ENCODE peak calls at places on chromosomes 1 and 21, in six cellular contexts. F, I, Y, E, U and Z are unnamed samples.

GRCh38 chr1:36579049-36579448 is 96.3 kb upstream of the CSF3R start:
- DNase-seq in F (no peak), I (no peak), Y (no peak), E (no peak), U (no peak), Z (no peak)

GRCh38 chr1:228930479-228930957 is 195.2 kb downstream of the RHOU start:
- DNase-seq in F (peak; percentile 42), I (peak; percentile 37), Y (no peak), E (peak; percentile 21), U (no peak), Z (peak; percentile 27)

GRCh38 chr21:25639922-25640670 is 1.0 kb downstream of the JAM2 start:
- DNase-seq in F (peak; percentile 15), I (no peak), Y (peak; percentile 73), E (no peak), U (no peak), Z (no peak)

GRCh38 chr1:87872692-87873091 is 544.0 kb downstream of the LMO4 start:
- DNase-seq in F (no peak), I (no peak), Y (no peak), E (no peak), U (no peak), Z (no peak)

GRCh38 chr1:171355727-171356126 is 41.7 kb downstream of the FMO4 start:
- DNase-seq in F (no peak), I (no peak), Y (no peak), E (no peak), U (no peak), Z (no peak)

GRCh38 chr1:168623003-168623828 is 46.8 kb downstream of the XCL1 start:
- DNase-seq in F (no peak), I (no peak), Y (no peak), E (peak; percentile 22), U (no peak), Z (no peak)

GRCh38 chr21:41593051-41593783 is 85.3 kb upstream of the TMPRSS2 start:
- DNase-seq in F (peak; percentile 39), I (peak; percentile 49), Y (no peak), E (no peak), U (no peak), Z (peak; percentile 85)

GRCh38 chr1:53276902-53277281 is 38.6 kb upstream of the MAGOH start:
- DNase-seq in F (no peak), I (no peak), Y (no peak), E (no peak), U (no peak), Z (no peak)

GRCh38 chr21:46661211-46661625 is 25.7 kb downstream of the PRMT2 start:
- DNase-seq in F (peak; percentile 51), I (peak; percentile 40), Y (peak; percentile 84), E (no peak), U (peak; percentile 61), Z (no peak)

GRCh38 chr1:152495066-152495675 is 15.4 kb upstream of the LCE5A start:
- DNase-seq in F (no peak), I (no peak), Y (no peak), E (peak; percentile 38), U (no peak), Z (peak; percentile 44)

GRCh38 chr1:32592953-32593352 is 53.7 kb downstream of the ZBTB8A start:
- DNase-seq in F (no peak), I (no peak), Y (no peak), E (no peak), U (no peak), Z (no peak)

GRCh38 chr1:82321794-82322193 is 521.1 kb downstream of the ADGRL2 start:
- DNase-seq in F (no peak), I (no peak), Y (no peak), E (no peak), U (no peak), Z (no peak)

GRCh38 chr1:21124846-21125245 is 51.9 kb downstream of the EIF4G3 start:
- DNase-seq in F (no peak), I (no peak), Y (no peak), E (no peak), U (no peak), Z (no peak)

GRCh38 chr1:22702255-22702654 is 8.4 kb upstream of the EPHB2 start:
- DNase-seq in F (no peak), I (no peak), Y (no peak), E (no peak), U (no peak), Z (no peak)

GRCh38 chr1:220153147-220153546 is 59.2 kb downstream of the IARS2 start:
- DNase-seq in F (no peak), I (no peak), Y (no peak), E (peak; percentile 27), U (no peak), Z (no peak)

GRCh38 chr1:178189814-178190213 is 95.9 kb downstream of the RASAL2 start:
- DNase-seq in F (no peak), I (no peak), Y (no peak), E (peak; percentile 7), U (peak; percentile 29), Z (no peak)

GRCh38 chr1:21020151-21020550 is 156.5 kb downstream of the EIF4G3 start:
- DNase-seq in F (no peak), I (no peak), Y (no peak), E (no peak), U (no peak), Z (no peak)

GRCh38 chr1:161206411-161207140 is 4.4 kb downstream of the NDUFS2 start:
- DNase-seq in F (no peak), I (no peak), Y (no peak), E (no peak), U (no peak), Z (no peak)

GRCh38 chr1:17984510-17985085 is 123.0 kb upstream of the IGSF21 start:
- DNase-seq in F (peak; percentile 28), I (peak; percentile 31), Y (no peak), E (peak; percentile 67), U (peak; percentile 27), Z (no peak)

DNA sequence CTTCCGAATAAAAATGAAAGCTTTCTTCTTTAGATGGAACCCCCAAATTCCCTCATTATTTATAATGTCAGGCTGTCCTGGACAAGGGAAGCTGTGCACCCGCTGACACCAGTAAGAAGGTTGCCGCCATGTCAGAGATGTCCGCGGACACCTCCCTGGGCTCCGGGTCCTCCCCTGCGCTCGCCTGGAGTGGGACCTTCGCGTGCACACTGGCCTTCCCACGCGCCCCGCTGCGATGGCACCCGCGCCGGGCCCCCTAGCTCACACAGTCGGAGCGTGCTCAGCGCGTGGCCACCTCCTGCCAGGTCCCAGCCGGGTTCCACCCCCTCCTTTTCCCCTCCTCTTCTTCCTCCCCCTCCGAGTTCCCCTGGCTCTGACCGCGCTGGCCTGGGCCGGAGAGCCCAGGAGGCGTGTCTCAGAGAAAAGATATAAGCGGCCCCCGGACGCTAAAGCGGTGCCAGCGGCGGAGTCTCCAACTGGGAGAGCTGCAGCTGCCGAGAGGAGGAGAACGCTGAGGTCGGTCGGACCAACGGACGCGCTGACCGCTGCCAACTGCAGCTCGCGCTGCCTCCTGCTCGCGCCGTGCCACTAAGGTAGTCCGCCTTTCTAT is at the start of gene G0S2:
- DNase-seq in F (peak; percentile 89), I (peak; percentile 83), Y (peak; percentile 88), E (peak; percentile 32), U (no peak), Z (no peak)
- TF ChIP-seq POLR2A in F (peak; percentile 89), I (no peak), Y (no peak), E (no peak), U (no peak), Z (peak; percentile 58)

DNA sequence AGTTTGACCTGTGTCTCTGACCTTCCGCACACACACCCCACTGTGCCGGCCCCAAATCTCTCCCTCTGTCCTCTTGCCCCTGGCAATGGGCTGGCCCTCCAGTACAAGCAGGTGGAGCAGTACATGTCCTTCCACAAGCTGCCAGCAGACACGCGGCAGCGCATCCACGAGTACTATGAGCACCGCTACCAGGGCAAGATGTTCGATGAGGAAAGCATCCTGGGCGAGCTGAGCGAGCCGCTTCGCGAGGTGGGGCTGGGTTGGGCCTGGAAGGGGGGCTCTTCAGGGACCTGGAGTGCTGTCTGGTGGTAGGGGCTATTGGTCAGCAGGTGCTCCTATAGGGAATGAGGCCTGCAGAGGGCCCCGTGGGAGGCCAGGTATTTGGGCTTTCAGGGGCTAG is 7.8 kb downstream of the HCN3 start:
- DNase-seq in F (no peak), I (no peak), Y (no peak), E (no peak), U (no peak), Z (no peak)
- TF ChIP-seq POLR2A in F (no peak), I (no peak), Y (no peak), E (no peak), U (no peak), Z (no peak)

DNA sequence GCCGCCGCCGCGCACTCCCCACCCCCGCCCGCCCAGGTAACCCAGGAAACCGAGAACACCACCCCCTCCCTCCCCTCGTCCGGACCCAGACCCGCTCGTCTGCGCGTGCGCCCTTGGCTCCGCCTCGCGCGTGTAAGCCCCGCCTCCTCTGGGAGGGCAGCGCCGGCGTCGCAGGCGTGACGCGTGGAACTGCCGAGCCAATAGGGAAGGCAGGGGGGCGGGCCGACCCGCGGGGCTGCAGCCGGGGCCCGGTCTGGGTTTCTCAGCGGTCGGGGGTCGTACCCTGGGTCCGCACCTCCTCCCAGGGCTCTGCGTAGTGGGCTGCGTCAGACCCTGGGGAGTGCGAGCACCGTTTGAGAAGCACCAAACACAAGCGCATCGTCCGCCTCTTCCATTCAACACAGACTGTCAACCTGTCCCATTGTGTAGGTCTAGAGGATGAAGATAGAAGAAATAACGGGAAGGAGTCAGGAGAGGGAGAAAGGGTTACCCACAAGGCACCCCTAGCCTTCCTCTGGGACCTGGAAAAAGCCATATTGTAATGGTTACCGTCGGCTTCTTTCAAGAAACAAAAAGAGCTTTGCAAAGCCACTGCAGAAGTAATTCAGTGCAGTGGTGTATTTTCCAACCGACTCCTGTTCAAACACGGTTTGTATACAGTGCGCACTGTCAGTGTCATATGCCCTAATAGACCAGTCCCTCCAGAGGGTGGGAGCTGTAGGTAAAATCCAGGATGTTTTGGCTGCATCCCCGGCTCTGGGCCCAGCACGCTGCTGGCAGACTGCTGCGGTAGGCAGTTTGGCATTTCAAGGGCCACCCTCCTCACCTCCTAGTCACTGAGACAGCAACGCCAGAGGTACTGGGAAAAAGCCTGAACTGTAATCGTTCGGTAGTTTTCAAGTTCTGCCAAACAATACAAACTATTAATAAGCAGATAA is 476 bp upstream of the LYST start:
- DNase-seq in F (peak; percentile 95), I (peak; percentile 98), Y (peak; percentile 97), E (peak; percentile 99), U (peak; percentile 88), Z (peak; percentile 98)
- TF ChIP-seq POLR2A in F (peak; percentile 78), I (no peak), Y (peak; percentile 71), E (peak; percentile 95), U (no peak), Z (peak; percentile 69)

GRCh38 chr1:225881081-225882007 is 836 bp downstream of the TMEM63A start:
- DNase-seq in F (peak; percentile 75), I (peak; percentile 71), Y (peak; percentile 80), E (peak; percentile 91), U (no peak), Z (no peak)

GRCh38 chr1:225882008-225882698 is at the start of gene TMEM63A:
- DNase-seq in F (peak; percentile 94), I (peak; percentile 94), Y (peak; percentile 98), E (peak; percentile 97), U (peak; percentile 75), Z (no peak)

GRCh38 chr1:225879521-225880209 is 2.5 kb downstream of the TMEM63A start:
- DNase-seq in F (peak; percentile 70), I (no peak), Y (no peak), E (peak; percentile 34), U (no peak), Z (no peak)

GRCh38 chr1:225880210-225880584 is 2.0 kb downstream of the TMEM63A start:
- DNase-seq in F (peak; percentile 53), I (no peak), Y (no peak), E (no peak), U (no peak), Z (no peak)

DNA sequence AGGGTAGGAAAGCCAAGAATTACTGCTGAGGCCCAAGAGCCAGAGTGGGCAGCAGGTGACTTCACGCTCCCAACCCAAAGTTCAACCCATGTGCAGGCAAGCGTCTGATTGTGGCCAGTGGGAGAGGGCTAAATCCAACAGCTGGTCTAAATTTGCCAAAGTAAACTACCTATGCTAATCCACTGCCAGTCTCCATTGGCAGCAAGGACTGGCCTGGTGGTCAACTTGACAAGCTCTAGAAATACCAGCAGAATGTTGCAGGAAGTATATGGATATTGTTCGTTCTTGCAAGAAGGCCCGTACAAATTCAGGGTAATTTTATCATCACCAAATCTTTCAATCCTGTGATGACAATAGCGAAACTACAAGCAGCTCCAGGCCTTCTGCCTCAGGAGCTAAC is 1.5 kb downstream of the TMEM63A start:
- DNase-seq in F (peak; percentile 56), I (no peak), Y (no peak), E (no peak), U (no peak), Z (no peak)
- TF ChIP-seq POLR2A in F (no peak), I (no peak), Y (no peak), E (no peak), U (no peak), Z (no peak)